ENCODE peak calls at places on chromosomes 1 and 21, in seven cellular contexts. M, E, S, P, Y, D and V are unnamed samples.

GRCh38 chr21:42846221-42846620 is 33.1 kb downstream of the WDR4 start:
- DNase-seq in P (no peak), Y (no peak), M (no peak), S (no peak), D (no peak), E (no peak), V (no peak)

GRCh38 chr1:110302836-110303235 is 36.3 kb upstream of the RBM15 start:
- DNase-seq in E (no peak), M (no peak), Y (no peak), D (no peak), S (no peak), P (no peak), V (no peak)

GRCh38 chr1:71357708-71358107 is 276.9 kb upstream of the ZRANB2 start:
- DNase-seq in P (no peak), S (no peak), D (no peak), E (no peak), Y (no peak), M (no peak), V (no peak)

GRCh38 chr1:101112051-101112770 is 86.6 kb upstream of the DPH5 start:
- DNase-seq in D (peak), S (no peak), E (no peak), Y (no peak), M (no peak), P (peak), V (peak)

GRCh38 chr1:82927753-82928152 is 1071.2 kb downstream of the TTLL7 start:
- DNase-seq in S (no peak), D (no peak), E (no peak), M (no peak), Y (no peak), P (no peak), V (no peak)

GRCh38 chr1:93770640-93771039 is 89.0 kb upstream of the BCAR3 start:
- DNase-seq in D (no peak), M (no peak), E (no peak), P (no peak), Y (no peak), S (no peak), V (no peak)

GRCh38 chr1:35287807-35288640 is 19.5 kb downstream of the ZMYM4 start:
- DNase-seq in Y (no peak), P (no peak), D (no peak), E (no peak), S (no peak), M (no peak), V (no peak)

GRCh38 chr1:213690341-213690917 is 297.3 kb upstream of the PROX1 start:
- DNase-seq in E (no peak), S (no peak), Y (no peak), P (no peak), D (no peak), M (no peak), V (no peak)

GRCh38 chr1:214401666-214402065 is 120.7 kb downstream of the SMYD2 start:
- DNase-seq in Y (no peak), P (no peak), D (no peak), M (no peak), E (no peak), S (no peak), V (peak)

GRCh38 chr1:182599339-182599738 is 4.8 kb downstream of the RGS16 start:
- DNase-seq in P (no peak), D (no peak), M (no peak), E (no peak), Y (no peak), S (no peak), V (no peak)

GRCh38 chr1:194295690-194296089 is 1109.3 kb upstream of the B3GALT2 start:
- DNase-seq in P (no peak), S (no peak), Y (no peak), D (peak), E (peak), M (peak), V (peak)

GRCh38 chr1:203058674-203058931 is 27.2 kb downstream of the MYOG start:
- DNase-seq in S (no peak), E (no peak), D (no peak), Y (no peak), P (no peak), M (no peak), V (no peak)

GRCh38 chr1:223022641-223023473 is 120.2 kb downstream of the TLR5 start:
- DNase-seq in M (no peak), Y (no peak), D (no peak), E (no peak), S (no peak), P (no peak), V (no peak)

GRCh38 chr1:26203642-26204318 is 13.4 kb downstream of the CATSPER4 start:
- DNase-seq in P (no peak), Y (no peak), E (no peak), D (no peak), S (no peak), M (no peak), V (no peak)

GRCh38 chr1:7993593-7994479 is 32.3 kb downstream of the ERRFI1 start:
- DNase-seq in D (peak), M (no peak), S (no peak), P (no peak), E (no peak), Y (no peak), V (no peak)

GRCh38 chr1:177854951-177855350 is 114.9 kb downstream of the SEC16B start:
- DNase-seq in E (no peak), P (no peak), M (no peak), S (no peak), D (no peak), Y (no peak), V (no peak)

GRCh38 chr1:2874207-2875165 is 73.0 kb upstream of the TTC34 start:
- DNase-seq in S (no peak), M (no peak), Y (no peak), D (no peak), P (no peak), E (no peak), V (no peak)

GRCh38 chr1:99456536-99456935 is 189.4 kb upstream of the PALMD start:
- DNase-seq in D (no peak), S (no peak), Y (no peak), M (no peak), E (no peak), P (no peak), V (no peak)

GRCh38 chr1:35062518-35063196 is 16.5 kb upstream of the ZMYM1 start:
- DNase-seq in M (no peak), Y (no peak), S (no peak), P (no peak), E (no peak), D (no peak), V (no peak)